ENCODE peak calls at places on chromosomes 5 and 9, in seven cellular contexts. O is choroid plexus epithelial cell, C is endothelial cell, P is anterior cingulate cortex, J is AG08395, K is epithelial cell of prostate, U is NCI-H446 treated with DMSO at 0.1 percent for 48 hours. N is an unnamed sample.

GRCh38 chr9:122172131-122172530 is 12.4 kb downstream of the MORN5 start:
- DNase-seq in O (no peak), C (no peak), P (no peak), J (no peak), K (no peak), U (no peak), N (no peak)

GRCh38 chr5:116438979-116439554 is 135.6 kb downstream of the SEMA6A start:
- DNase-seq in O (no peak), C (no peak), P (no peak), J (no peak), K (no peak), U (no peak), N (no peak)

GRCh38 chr9:135244751-135245221 is 157.3 kb downstream of the OLFM1 start:
- DNase-seq in O (no peak), C (no peak), P (no peak), J (no peak), K (no peak), U (peak; percentile 71), N (no peak)

GRCh38 chr5:166845044-166845443 is 1446.4 kb upstream of the WWC1 start:
- DNase-seq in O (peak; percentile 12), C (peak; percentile 41), P (no peak), J (no peak), K (no peak), U (no peak), N (no peak)

GRCh38 chr9:85024374-85024773 is 354.8 kb downstream of the NTRK2 start:
- DNase-seq in O (no peak), C (no peak), P (no peak), J (no peak), K (no peak), U (no peak), N (no peak)

GRCh38 chr5:34048143-34048542 is 5.1 kb upstream of the C1QTNF3 start:
- DNase-seq in O (no peak), C (no peak), P (no peak), J (no peak), K (no peak), U (no peak), N (no peak)

GRCh38 chr9:134750450-134751155 is 109.0 kb downstream of the COL5A1 start:
- DNase-seq in O (no peak), C (no peak), P (no peak), J (no peak), K (no peak), U (no peak), N (no peak)

GRCh38 chr5:138353550-138353893 is 1.0 kb downstream of the KDM3B start:
- DNase-seq in O (no peak), C (no peak), P (no peak), J (no peak), K (no peak), U (no peak), N (no peak)

GRCh38 chr5:5490774-5491347 is 68.4 kb downstream of the ICE1 start:
- DNase-seq in O (no peak), C (no peak), P (no peak), J (no peak), K (no peak), U (no peak), N (no peak)

GRCh38 chr5:30581198-30581925 is 612.1 kb upstream of the CDH6 start:
- DNase-seq in O (peak; percentile 77), C (no peak), P (no peak), J (no peak), K (no peak), U (no peak), N (no peak)

GRCh38 chr9:127204771-127205470 is 59.7 kb upstream of the GARNL3 start:
- DNase-seq in O (peak; percentile 56), C (no peak), P (no peak), J (peak; percentile 76), K (no peak), U (peak; percentile 64), N (no peak)

GRCh38 chr5:170440771-170441370 is 51.7 kb upstream of the KCNMB1 start:
- DNase-seq in O (no peak), C (no peak), P (no peak), J (no peak), K (no peak), U (no peak), N (no peak)

GRCh38 chr5:98769006-98769255 is 4.5 kb upstream of the RGMB start:
- DNase-seq in O (no peak), C (peak; percentile 69), P (no peak), J (no peak), K (no peak), U (no peak), N (no peak)

GRCh38 chr5:173573126-173573960 is 43.1 kb downstream of the BOD1 start:
- DNase-seq in O (peak; percentile 66), C (peak; percentile 91), P (peak; percentile 65), J (peak; percentile 82), K (no peak), U (no peak), N (peak; percentile 7)

GRCh38 chr5:142827934-142828576 is 57.9 kb downstream of the ARHGAP26 start:
- DNase-seq in O (no peak), C (no peak), P (no peak), J (no peak), K (no peak), U (no peak), N (no peak)

GRCh38 chr9:79237861-79238260 is 333.9 kb upstream of the TLE4 start:
- DNase-seq in O (no peak), C (no peak), P (no peak), J (no peak), K (no peak), U (no peak), N (no peak)

GRCh38 chr9:124721109-124721850 is 49.8 kb downstream of the NR6A1 start:
- DNase-seq in O (peak; percentile 69), C (no peak), P (no peak), J (peak; percentile 36), K (no peak), U (no peak), N (no peak)

GRCh38 chr9:98191615-98192502 is 578 bp downstream of the CORO2A start:
- DNase-seq in O (no peak), C (peak; percentile 31), P (no peak), J (no peak), K (no peak), U (no peak), N (peak; percentile 11)

GRCh38 chr5:79459626-79460025 is 54.3 kb downstream of the HOMER1 start:
- DNase-seq in O (no peak), C (no peak), P (no peak), J (no peak), K (no peak), U (no peak), N (no peak)

GRCh38 chr5:135375040-135375439 is 24.0 kb downstream of the MACROH2A1 start:
- DNase-seq in O (no peak), C (no peak), P (no peak), J (no peak), K (no peak), U (no peak), N (peak; percentile 21)

GRCh38 chr9:72396247-72397091 is 31.5 kb upstream of the ZFAND5 start:
- DNase-seq in O (peak; percentile 92), C (no peak), P (no peak), J (peak; percentile 8), K (peak; percentile 66), U (no peak), N (no peak)

GRCh38 chr9:94870793-94871558 is 144.5 kb downstream of the AOPEP start:
- DNase-seq in O (no peak), C (no peak), P (no peak), J (no peak), K (no peak), U (no peak), N (no peak)

GRCh38 chr9:121651295-121652036 is at the start of gene DAB2IP:
- DNase-seq in O (peak; percentile 20), C (peak; percentile 76), P (peak; percentile 46), J (peak; percentile 35), K (no peak), U (peak; percentile 38), N (peak; percentile 26)

GRCh38 chr9:16243798-16244197 is 626.7 kb downstream of the BNC2 start:
- DNase-seq in O (no peak), C (no peak), P (no peak), J (no peak), K (no peak), U (no peak), N (no peak)

GRCh38 chr5:102794677-102795331 is 39.7 kb downstream of the PAM start:
- DNase-seq in O (no peak), C (no peak), P (no peak), J (no peak), K (peak; percentile 24), U (no peak), N (no peak)

GRCh38 chr5:150948539-150948938 is 43.8 kb upstream of the ZNF300 start:
- DNase-seq in O (no peak), C (no peak), P (no peak), J (no peak), K (no peak), U (no peak), N (no peak)

GRCh38 chr5:59874675-59875074 is 18.9 kb downstream of the PDE4D start:
- DNase-seq in O (peak; percentile 36), C (no peak), P (no peak), J (no peak), K (no peak), U (no peak), N (no peak)

GRCh38 chr5:178203670-178204204 is 596 bp upstream of the HNRNPAB start:
- DNase-seq in O (no peak), C (no peak), P (no peak), J (no peak), K (no peak), U (no peak), N (no peak)

N was measured in caudate nucleus.